ENCODE peak calls at places on chromosomes 2 and 18, in nine cellular contexts. Z, B, U, J, A, R, Q, T and I are unnamed samples.

GRCh38 chr2:28366496-28367282 is 26.0 kb upstream of the FOSL2 start:
- DNase-seq in Z (no peak), B (peak), U (no peak), J (peak), A (no peak), R (no peak), Q (no peak), T (peak), I (no peak)

GRCh38 chr2:62203459-62203858 is 7.5 kb downstream of the B3GNT2 start:
- DNase-seq in Z (no peak), B (no peak), U (no peak), J (no peak), A (no peak), R (no peak), Q (no peak), T (no peak), I (no peak)

GRCh38 chr2:104448661-104449410 is 405.1 kb upstream of the POU3F3 start:
- DNase-seq in Z (no peak), B (no peak), U (no peak), J (no peak), A (no peak), R (no peak), Q (no peak), T (no peak), I (no peak)

GRCh38 chr2:128525653-128526052 is 207.0 kb upstream of the HS6ST1 start:
- DNase-seq in Z (no peak), B (no peak), U (no peak), J (no peak), A (no peak), R (no peak), Q (no peak), T (no peak), I (no peak)

GRCh38 chr18:21991081-21991534 is 178.3 kb upstream of the GATA6 start:
- DNase-seq in Z (peak), B (no peak), U (no peak), J (no peak), A (no peak), R (peak), Q (peak), T (no peak), I (no peak)

GRCh38 chr2:178628590-178628989 is 148.3 kb downstream of the PLEKHA3 start:
- DNase-seq in Z (no peak), B (no peak), U (no peak), J (no peak), A (no peak), R (no peak), Q (no peak), T (no peak), I (no peak)

GRCh38 chr2:953975-954686 is 3.5 kb downstream of the SNTG2 start:
- DNase-seq in Z (no peak), B (peak), U (no peak), J (no peak), A (no peak), R (peak), Q (peak), T (no peak), I (peak)

GRCh38 chr2:39128919-39129391 is 8.1 kb upstream of the SOS1 start:
- DNase-seq in Z (no peak), B (no peak), U (no peak), J (no peak), A (peak), R (no peak), Q (peak), T (no peak), I (no peak)

GRCh38 chr2:210421916-210422315 is 54.6 kb downstream of the LANCL1 start:
- DNase-seq in Z (no peak), B (no peak), U (no peak), J (peak), A (no peak), R (peak), Q (peak), T (no peak), I (no peak)

GRCh38 chr18:3498705-3499451 is 48.9 kb downstream of the TGIF1 start:
- DNase-seq in Z (peak), B (peak), U (no peak), J (peak), A (no peak), R (peak), Q (no peak), T (no peak), I (no peak)

GRCh38 chr2:59462418-59463197 is 1090.8 kb downstream of the BCL11A start:
- DNase-seq in Z (peak), B (no peak), U (no peak), J (peak), A (no peak), R (no peak), Q (no peak), T (no peak), I (no peak)

GRCh38 chr18:50879302-50880107 is 587 bp downstream of the ME2 start:
- DNase-seq in Z (no peak), B (no peak), U (no peak), J (peak), A (no peak), R (peak), Q (peak), T (no peak), I (no peak)

GRCh38 chr2:102674370-102674769 is 55.0 kb downstream of the SLC9A2 start:
- DNase-seq in Z (no peak), B (no peak), U (no peak), J (no peak), A (no peak), R (no peak), Q (no peak), T (no peak), I (no peak)

GRCh38 chr2:69827796-69828540 is 1.5 kb upstream of the GMCL1 start:
- DNase-seq in Z (no peak), B (no peak), U (no peak), J (no peak), A (no peak), R (no peak), Q (no peak), T (no peak), I (no peak)

GRCh38 chr2:7450188-7451156 is 533.3 kb downstream of the RNF144A start:
- DNase-seq in Z (no peak), B (no peak), U (no peak), J (no peak), A (no peak), R (no peak), Q (no peak), T (no peak), I (no peak)

GRCh38 chr18:78017869-78018268 is 768.2 kb downstream of the GALR1 start:
- DNase-seq in Z (no peak), B (no peak), U (no peak), J (no peak), A (no peak), R (no peak), Q (no peak), T (no peak), I (no peak)

DNA sequence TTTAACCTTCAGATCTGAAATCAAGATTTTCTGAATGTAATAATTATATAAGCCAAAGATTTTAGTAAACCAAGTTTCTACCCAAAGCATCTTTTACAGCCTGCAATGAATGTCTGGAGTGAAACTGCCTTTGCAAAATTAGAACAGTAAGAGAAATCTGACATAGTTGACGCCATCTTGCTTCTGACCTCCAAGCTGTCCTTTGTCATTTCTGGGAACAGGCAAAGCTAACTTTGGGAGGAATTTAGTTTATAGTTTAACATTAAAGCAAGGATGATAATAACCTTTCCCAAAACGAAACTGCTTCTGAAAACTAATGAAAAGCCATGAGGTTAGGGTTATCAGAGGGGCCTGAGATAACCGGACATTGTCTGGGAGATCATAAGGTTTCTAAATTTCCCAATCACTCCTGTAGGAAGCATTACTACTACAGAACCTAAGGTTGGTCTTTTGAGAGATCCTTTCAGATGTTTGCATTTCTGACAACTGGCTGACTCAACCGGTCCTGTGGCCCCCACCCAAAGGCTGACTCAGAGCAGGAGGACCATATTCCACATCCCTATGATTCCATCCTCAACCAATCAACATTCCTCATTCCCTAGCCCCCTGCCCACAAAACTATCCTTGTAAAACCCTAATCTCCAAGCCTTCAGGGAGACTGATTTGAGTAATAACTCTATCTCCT is 124.5 kb downstream of the TMEM131 start:
- DNase-seq in Z (no peak), B (no peak), U (peak), J (no peak), A (no peak), R (peak), Q (peak), T (no peak), I (no peak)
- TF ChIP-seq REST in Z (no peak), B (no peak), U (no peak), J (no peak), A (no peak), R (no peak), Q (no peak), T (no peak), I (no peak)

DNA sequence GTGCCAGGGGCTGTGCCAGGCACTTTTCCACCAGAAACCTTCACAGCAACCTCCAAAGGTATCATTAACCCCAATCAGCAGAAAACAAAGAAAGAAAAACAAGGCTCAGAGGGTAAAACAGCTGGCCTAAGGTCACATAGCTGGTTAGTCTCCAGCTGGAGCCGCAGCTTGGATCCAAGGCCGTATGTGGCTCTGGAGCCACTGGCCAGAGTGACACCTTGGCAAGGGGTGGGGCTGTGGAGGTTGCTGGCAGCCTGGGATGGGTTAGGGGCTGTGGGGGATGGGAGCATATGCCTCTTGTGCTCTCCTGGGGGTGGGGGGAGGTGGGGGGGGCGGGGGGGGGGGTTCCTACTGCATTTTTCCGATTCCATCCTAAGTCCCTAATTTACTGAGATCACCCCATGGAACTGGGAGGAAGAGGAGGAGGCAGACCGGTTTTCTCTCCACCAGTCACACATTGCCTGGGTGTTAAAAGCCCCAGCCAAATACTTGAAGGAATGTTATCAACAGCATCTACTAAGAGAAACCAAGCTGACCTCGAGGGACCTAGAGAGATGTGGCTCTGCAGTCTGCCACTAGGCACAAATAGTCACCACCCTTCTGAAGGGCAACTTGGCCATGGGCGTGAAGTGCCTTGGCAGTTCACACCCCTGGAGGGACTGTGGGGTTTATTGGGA is 8.0 kb downstream of the HAAO start:
- DNase-seq in Z (no peak), B (peak), U (no peak), J (no peak), A (no peak), R (no peak), Q (no peak), T (no peak), I (no peak)
- TF ChIP-seq REST in Z (no peak), B (no peak), U (no peak), J (no peak), A (no peak), R (no peak), Q (no peak), T (no peak), I (no peak)

GRCh38 chr18:45920367-45920766 is 46.8 kb downstream of the EPG5 start:
- DNase-seq in Z (no peak), B (peak), U (no peak), J (peak), A (no peak), R (peak), Q (no peak), T (no peak), I (no peak)
- TF ChIP-seq REST in Z (no peak), B (no peak), U (no peak), J (no peak), A (no peak), R (no peak), Q (no peak), T (no peak), I (no peak)

GRCh38 chr2:167582619-167583018 is 664.8 kb downstream of the STK39 start:
- DNase-seq in Z (no peak), B (no peak), U (no peak), J (no peak), A (no peak), R (no peak), Q (no peak), T (no peak), I (no peak)

GRCh38 chr2:167581961-167582574 is 665.3 kb downstream of the STK39 start:
- DNase-seq in Z (no peak), B (no peak), U (no peak), J (no peak), A (no peak), R (no peak), Q (no peak), T (no peak), I (no peak)

GRCh38 chr2:167579826-167580225 is 667.6 kb downstream of the STK39 start:
- DNase-seq in Z (no peak), B (no peak), U (no peak), J (no peak), A (no peak), R (no peak), Q (no peak), T (no peak), I (no peak)
- TF ChIP-seq REST in Z (no peak), B (no peak), U (no peak), J (no peak), A (no peak), R (no peak), Q (no peak), T (no peak), I (no peak)

GRCh38 chr2:170238776-170239175 is 60.8 kb downstream of the MYO3B start:
- DNase-seq in Z (no peak), B (no peak), U (peak), J (no peak), A (no peak), R (no peak), Q (peak), T (no peak), I (no peak)

GRCh38 chr2:170240629-170241028 is 62.7 kb downstream of the MYO3B start:
- DNase-seq in Z (no peak), B (no peak), U (no peak), J (no peak), A (no peak), R (no peak), Q (no peak), T (no peak), I (no peak)

GRCh38 chr2:170235860-170236638 is 58.1 kb downstream of the MYO3B start:
- DNase-seq in Z (peak), B (peak), U (peak), J (peak), A (no peak), R (peak), Q (peak), T (peak), I (peak)

GRCh38 chr2:170237572-170238120 is 59.7 kb downstream of the MYO3B start:
- DNase-seq in Z (no peak), B (no peak), U (no peak), J (no peak), A (no peak), R (no peak), Q (no peak), T (no peak), I (no peak)

GRCh38 chr2:170236639-170237037 is 58.7 kb downstream of the MYO3B start:
- DNase-seq in Z (no peak), B (peak), U (no peak), J (no peak), A (no peak), R (no peak), Q (no peak), T (no peak), I (no peak)
- TF ChIP-seq REST in Z (no peak), B (no peak), U (no peak), J (no peak), A (no peak), R (no peak), Q (no peak), T (no peak), I (no peak)

DNA sequence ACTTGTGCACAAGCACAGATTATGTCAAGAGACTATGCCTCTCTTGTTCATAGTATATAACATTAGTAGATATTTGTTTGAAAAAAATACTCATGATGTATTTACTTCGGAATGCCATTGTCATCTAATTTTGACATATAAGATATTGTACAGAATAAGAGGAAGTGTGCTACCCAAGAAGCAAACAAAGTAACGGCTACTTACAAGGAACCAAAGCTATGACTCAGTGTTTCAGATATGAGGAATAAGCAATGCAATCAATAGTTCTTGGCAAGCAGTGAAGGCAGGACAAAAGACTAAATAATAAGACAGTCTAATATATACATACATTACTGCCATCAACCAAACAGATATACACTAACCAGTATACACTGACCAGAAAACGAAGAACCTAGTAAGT is 256.3 kb downstream of the CCDC178 start:
- DNase-seq in Z (no peak), B (no peak), U (no peak), J (no peak), A (no peak), R (no peak), Q (no peak), T (no peak), I (no peak)
- TF ChIP-seq REST in Z (no peak), B (no peak), U (no peak), J (no peak), A (no peak), R (no peak), Q (no peak), T (no peak), I (no peak)

DNA sequence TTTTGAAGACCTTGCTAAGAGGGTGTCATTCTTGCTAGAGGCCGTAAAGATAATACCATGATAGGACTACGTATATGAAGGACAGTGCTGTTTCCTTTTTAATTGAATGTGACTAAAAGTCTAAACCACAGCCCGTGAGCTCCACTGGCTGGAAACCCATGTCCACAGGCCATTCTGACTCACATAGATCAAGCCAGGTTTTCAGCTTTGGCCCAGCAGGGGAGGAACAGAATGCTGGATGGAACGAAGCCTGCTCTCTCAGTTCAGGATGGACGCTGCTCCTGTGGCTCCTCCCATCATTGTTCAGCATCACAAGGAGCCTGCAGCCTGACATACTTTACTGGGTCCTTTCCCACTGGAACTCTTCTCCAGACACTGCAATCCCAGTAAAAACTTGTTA is 47.6 kb downstream of the ALPK2 start:
- DNase-seq in Z (peak), B (no peak), U (peak), J (no peak), A (no peak), R (peak), Q (no peak), T (no peak), I (no peak)
- TF ChIP-seq REST in Z (no peak), B (peak), U (no peak), J (no peak), A (no peak), R (no peak), Q (no peak), T (no peak), I (no peak)

DNA sequence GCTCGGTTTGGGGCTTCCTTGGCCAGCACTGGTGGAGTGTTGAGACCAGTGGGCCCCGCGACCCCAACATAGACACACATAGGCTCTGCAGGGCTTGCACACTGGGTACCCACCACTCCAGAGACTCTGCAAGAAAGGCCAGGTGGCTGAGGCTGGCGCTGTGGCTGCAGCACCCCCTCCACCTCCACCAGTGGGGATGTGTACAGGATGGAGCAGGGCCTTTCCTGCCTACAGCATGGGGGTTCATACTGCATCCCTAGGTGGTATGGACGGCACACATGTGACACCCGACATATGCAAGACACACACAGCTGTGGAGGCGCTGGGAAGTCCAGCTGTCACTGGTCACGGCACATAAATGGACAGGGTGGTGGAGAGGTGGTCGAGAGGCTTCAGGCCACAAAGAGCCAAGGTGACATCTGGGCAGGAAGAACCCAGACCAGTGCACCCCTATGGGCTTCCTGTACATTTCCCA is 1.3 kb downstream of the RNPEPL1 start:
- DNase-seq in Z (no peak), B (no peak), U (no peak), J (no peak), A (no peak), R (no peak), Q (no peak), T (no peak), I (no peak)
- TF ChIP-seq REST in Z (no peak), B (no peak), U (no peak), J (no peak), A (no peak), R (no peak), Q (no peak), T (no peak), I (no peak)

DNA sequence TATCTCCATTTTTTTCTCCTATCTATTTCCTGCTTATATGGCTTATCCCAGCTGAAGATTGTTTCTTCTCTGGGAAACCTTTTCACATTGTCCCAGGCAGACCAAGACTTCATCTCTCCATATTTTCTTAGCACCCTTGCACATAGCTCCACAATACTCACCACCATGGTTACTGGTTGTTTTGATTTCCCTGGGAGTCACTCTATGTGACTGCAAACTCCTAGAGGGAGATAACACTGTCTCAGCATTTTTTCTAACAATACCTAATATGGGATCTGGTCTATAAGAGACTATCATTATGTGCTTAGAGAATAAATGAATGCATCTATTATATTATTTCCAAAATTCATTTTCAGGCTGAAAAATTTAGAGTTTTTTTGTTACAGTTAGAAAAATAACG is 95.2 kb downstream of the HNMT start:
- DNase-seq in Z (no peak), B (no peak), U (no peak), J (no peak), A (no peak), R (peak), Q (no peak), T (peak), I (no peak)
- TF ChIP-seq REST in Z (no peak), B (no peak), U (no peak), J (no peak), A (no peak), R (no peak), Q (no peak), T (no peak), I (no peak)